ENCODE peak calls at places on chromosomes 1 and 21, in nine cellular contexts. One of them, this sample, is unnamed.

GRCh38 chr1:3373700-3374405 is 80.6 kb upstream of the ARHGEF16 start:
- DNase-seq in amniotic epithelial cell: no peak
- DNase-seq in endothelial cell: no peak
- DNase-seq in ascending aorta: peak; percentile 81
- DNase-seq in naive thymus-derived CD8-positive, alpha-beta T cell: no peak
- DNase-seq in ELR: no peak
- DNase-seq in PC-9: no peak
- DNase-seq in non-pigmented ciliary epithelial cell: no peak
- DNase-seq in GM12892: no peak
- DNase-seq in this sample: no peak

GRCh38 chr1:83860506-83861221 is 138.3 kb downstream of the TTLL7 start:
- DNase-seq in non-pigmented ciliary epithelial cell: no peak
- DNase-seq in PC-9: no peak
- DNase-seq in endothelial cell: peak; percentile 87
- DNase-seq in ELR: no peak
- DNase-seq in amniotic epithelial cell: peak; percentile 33
- DNase-seq in naive thymus-derived CD8-positive, alpha-beta T cell: peak; percentile 54
- DNase-seq in ascending aorta: peak; percentile 83
- DNase-seq in GM12892: peak; percentile 26
- DNase-seq in this sample: peak; percentile 58

GRCh38 chr21:32483293-32483595 is 70.7 kb downstream of the EVA1C start:
- DNase-seq in amniotic epithelial cell: no peak
- DNase-seq in non-pigmented ciliary epithelial cell: no peak
- DNase-seq in naive thymus-derived CD8-positive, alpha-beta T cell: no peak
- DNase-seq in ELR: no peak
- DNase-seq in GM12892: no peak
- DNase-seq in endothelial cell: no peak
- DNase-seq in PC-9: no peak
- DNase-seq in ascending aorta: no peak
- DNase-seq in this sample: no peak

GRCh38 chr1:225845633-225846259 is 35.8 kb downstream of the EPHX1 start:
- DNase-seq in ELR: peak; percentile 77
- DNase-seq in GM12892: no peak
- DNase-seq in non-pigmented ciliary epithelial cell: peak; percentile 34
- DNase-seq in amniotic epithelial cell: peak; percentile 77
- DNase-seq in endothelial cell: peak; percentile 77
- DNase-seq in PC-9: peak; percentile 68
- DNase-seq in naive thymus-derived CD8-positive, alpha-beta T cell: no peak
- DNase-seq in ascending aorta: peak; percentile 89
- DNase-seq in this sample: peak; percentile 61

GRCh38 chr1:234246638-234247116 is 126.6 kb upstream of the COA6 start:
- DNase-seq in naive thymus-derived CD8-positive, alpha-beta T cell: no peak
- DNase-seq in ELR: no peak
- DNase-seq in amniotic epithelial cell: no peak
- DNase-seq in ascending aorta: no peak
- DNase-seq in non-pigmented ciliary epithelial cell: no peak
- DNase-seq in GM12892: no peak
- DNase-seq in endothelial cell: no peak
- DNase-seq in PC-9: no peak
- DNase-seq in this sample: no peak

GRCh38 chr21:36321325-36322082 is 1.5 kb downstream of the MORC3 start:
- DNase-seq in GM12892: no peak
- DNase-seq in naive thymus-derived CD8-positive, alpha-beta T cell: no peak
- DNase-seq in PC-9: no peak
- DNase-seq in ascending aorta: no peak
- DNase-seq in amniotic epithelial cell: peak; percentile 9
- DNase-seq in ELR: peak; percentile 62
- DNase-seq in non-pigmented ciliary epithelial cell: no peak
- DNase-seq in endothelial cell: peak; percentile 43
- DNase-seq in this sample: peak; percentile 56

GRCh38 chr1:3068400-3069361 is at the start of gene PRDM16:
- DNase-seq in PC-9: no peak
- DNase-seq in GM12892: no peak
- DNase-seq in ELR: peak; percentile 2
- DNase-seq in amniotic epithelial cell: peak; percentile 10
- DNase-seq in naive thymus-derived CD8-positive, alpha-beta T cell: no peak
- DNase-seq in endothelial cell: peak; percentile 39
- DNase-seq in non-pigmented ciliary epithelial cell: no peak
- DNase-seq in ascending aorta: peak; percentile 85
- DNase-seq in this sample: peak; percentile 12

GRCh38 chr1:26771643-26772321 is 16.0 kb upstream of the PIGV start:
- DNase-seq in naive thymus-derived CD8-positive, alpha-beta T cell: no peak
- DNase-seq in ELR: peak; percentile 97
- DNase-seq in ascending aorta: peak; percentile 79
- DNase-seq in GM12892: no peak
- DNase-seq in non-pigmented ciliary epithelial cell: peak; percentile 86
- DNase-seq in PC-9: peak; percentile 89
- DNase-seq in endothelial cell: no peak
- DNase-seq in amniotic epithelial cell: peak; percentile 99
- DNase-seq in this sample: peak; percentile 98

GRCh38 chr21:37622755-37623543 is 256.4 kb downstream of the DYRK1A start:
- DNase-seq in endothelial cell: no peak
- DNase-seq in amniotic epithelial cell: no peak
- DNase-seq in ELR: no peak
- DNase-seq in PC-9: no peak
- DNase-seq in GM12892: no peak
- DNase-seq in naive thymus-derived CD8-positive, alpha-beta T cell: no peak
- DNase-seq in ascending aorta: no peak
- DNase-seq in non-pigmented ciliary epithelial cell: no peak
- DNase-seq in this sample: no peak

GRCh38 chr1:93447481-93448291 is at the start of gene FNBP1L:
- DNase-seq in endothelial cell: peak; percentile 88
- DNase-seq in PC-9: peak; percentile 76
- DNase-seq in non-pigmented ciliary epithelial cell: no peak
- DNase-seq in naive thymus-derived CD8-positive, alpha-beta T cell: peak; percentile 15
- DNase-seq in amniotic epithelial cell: peak; percentile 52
- DNase-seq in GM12892: peak; percentile 36
- DNase-seq in ELR: peak; percentile 75
- DNase-seq in ascending aorta: peak; percentile 80
- DNase-seq in this sample: peak; percentile 59

GRCh38 chr1:78483903-78484302 is 6.9 kb upstream of the PTGFR start:
- DNase-seq in ascending aorta: no peak
- DNase-seq in PC-9: no peak
- DNase-seq in amniotic epithelial cell: peak; percentile 5
- DNase-seq in ELR: peak; percentile 64
- DNase-seq in non-pigmented ciliary epithelial cell: no peak
- DNase-seq in GM12892: no peak
- DNase-seq in endothelial cell: no peak
- DNase-seq in naive thymus-derived CD8-positive, alpha-beta T cell: no peak
- DNase-seq in this sample: peak; percentile 98

GRCh38 chr1:175514309-175515001 is 228.9 kb downstream of the TNR start:
- DNase-seq in endothelial cell: peak; percentile 48
- DNase-seq in amniotic epithelial cell: no peak
- DNase-seq in PC-9: no peak
- DNase-seq in ELR: no peak
- DNase-seq in GM12892: no peak
- DNase-seq in naive thymus-derived CD8-positive, alpha-beta T cell: no peak
- DNase-seq in non-pigmented ciliary epithelial cell: peak; percentile 48
- DNase-seq in ascending aorta: no peak
- DNase-seq in this sample: peak; percentile 50

GRCh38 chr1:61865646-61866220 is 123.5 kb downstream of the PATJ start:
- DNase-seq in ELR: no peak
- DNase-seq in ascending aorta: no peak
- DNase-seq in naive thymus-derived CD8-positive, alpha-beta T cell: no peak
- DNase-seq in GM12892: no peak
- DNase-seq in non-pigmented ciliary epithelial cell: no peak
- DNase-seq in amniotic epithelial cell: no peak
- DNase-seq in endothelial cell: no peak
- DNase-seq in PC-9: no peak
- DNase-seq in this sample: no peak

GRCh38 chr21:44485254-44485793 is 30.0 kb downstream of the LRRC3 start:
- DNase-seq in ascending aorta: no peak
- DNase-seq in endothelial cell: no peak
- DNase-seq in PC-9: no peak
- DNase-seq in ELR: no peak
- DNase-seq in GM12892: no peak
- DNase-seq in non-pigmented ciliary epithelial cell: no peak
- DNase-seq in naive thymus-derived CD8-positive, alpha-beta T cell: peak; percentile 35
- DNase-seq in amniotic epithelial cell: no peak
- DNase-seq in this sample: peak; percentile 38

GRCh38 chr1:232142403-232143314 is 487.3 kb downstream of the SIPA1L2 start:
- DNase-seq in GM12892: no peak
- DNase-seq in amniotic epithelial cell: peak; percentile 73
- DNase-seq in ELR: peak; percentile 75
- DNase-seq in ascending aorta: peak; percentile 87
- DNase-seq in PC-9: no peak
- DNase-seq in naive thymus-derived CD8-positive, alpha-beta T cell: no peak
- DNase-seq in non-pigmented ciliary epithelial cell: peak; percentile 43
- DNase-seq in endothelial cell: no peak
- DNase-seq in this sample: peak; percentile 92

GRCh38 chr1:192311281-192311680 is 5.5 kb upstream of the RGS21 start:
- DNase-seq in PC-9: no peak
- DNase-seq in naive thymus-derived CD8-positive, alpha-beta T cell: no peak
- DNase-seq in ascending aorta: no peak
- DNase-seq in ELR: peak; percentile 63
- DNase-seq in amniotic epithelial cell: peak; percentile 65
- DNase-seq in non-pigmented ciliary epithelial cell: peak; percentile 32
- DNase-seq in endothelial cell: no peak
- DNase-seq in GM12892: no peak
- DNase-seq in this sample: no peak